ENCODE peak calls at places on chromosomes 13 and 19, in four cellular contexts. C is fibroblast of pulmonary artery, Z is HCT116, L is fibroblast of mammary gland. V is an unnamed sample.

GRCh38 chr19:10290439-10290875 is 705 bp downstream of the ICAM5 start:
- DNase-seq in L (no peak), Z (no peak), C (no peak), V (no peak)

GRCh38 chr19:17775245-17775927 is 19.6 kb upstream of the B3GNT3 start:
- DNase-seq in L (peak; percentile 47), C (peak; percentile 41), Z (no peak), V (no peak)

GRCh38 chr13:76894401-76895110 is 8.4 kb upstream of the KCTD12 start:
- DNase-seq in L (no peak), C (no peak), Z (no peak), V (no peak)

GRCh38 chr13:102452831-102453230 is 51.0 kb upstream of the FGF14 start:
- DNase-seq in Z (no peak), C (no peak), L (peak; percentile 49), V (no peak)

GRCh38 chr19:12656899-12657571 is 9.5 kb downstream of the MAN2B1 start:
- DNase-seq in Z (no peak), C (no peak), L (no peak), V (no peak)

GRCh38 chr13:65592757-65593156 is 1637.4 kb downstream of the PCDH9 start:
- DNase-seq in L (no peak), C (peak; percentile 32), Z (no peak), V (no peak)

GRCh38 chr13:78596701-78597550 is 6.4 kb downstream of the POU4F1 start:
- DNase-seq in L (no peak), C (no peak), Z (no peak), V (no peak)

GRCh38 chr19:40163541-40164129 is 27.6 kb upstream of the MAP3K10 start:
- DNase-seq in L (no peak), C (no peak), Z (no peak), V (no peak)

GRCh38 chr19:32676895-32677359 is 1.3 kb downstream of the RGS9BP start:
- DNase-seq in C (no peak), L (no peak), Z (no peak), V (no peak)

GRCh38 chr19:16066611-16067104 is 9.6 kb upstream of the TPM4 start:
- DNase-seq in C (peak; percentile 80), Z (peak; percentile 80), L (peak; percentile 86), V (no peak)

GRCh38 chr13:112775791-112776279 is 86.0 kb downstream of the ATP11A start:
- DNase-seq in L (no peak), C (no peak), Z (no peak), V (no peak)

GRCh38 chr19:8663920-8664670 is 33.7 kb downstream of the NFILZ start:
- DNase-seq in Z (no peak), C (no peak), L (no peak), V (no peak)

GRCh38 chr19:5207806-5208205 is 132.8 kb downstream of the PTPRS start:
- DNase-seq in L (no peak), Z (no peak), C (no peak), V (no peak)

GRCh38 chr13:62721893-62722292 is 1306.2 kb upstream of the PCDH20 start:
- DNase-seq in Z (no peak), C (no peak), L (no peak), V (no peak)

GRCh38 chr19:53463263-53463662 is 4.3 kb upstream of the ZNF813 start:
- DNase-seq in C (no peak), Z (no peak), L (peak; percentile 7), V (no peak)

GRCh38 chr13:98279473-98280175 is 102.6 kb upstream of the RNF113B start:
- DNase-seq in Z (no peak), C (no peak), L (no peak), V (no peak)

GRCh38 chr13:49444517-49445395 is 682 bp downstream of the SETDB2 start:
- DNase-seq in Z (no peak), L (peak; percentile 87), C (peak; percentile 33), V (no peak)

GRCh38 chr19:15740785-15741184 is 3.0 kb downstream of the OR10H3 start:
- DNase-seq in L (no peak), Z (no peak), C (no peak), V (no peak)

GRCh38 chr19:31223805-31224534 is 125.3 kb downstream of the TSHZ3 start:
- DNase-seq in L (peak; percentile 99), C (peak; percentile 89), Z (no peak), V (no peak)

GRCh38 chr13:61563645-61564044 is 148.0 kb upstream of the PCDH20 start:
- DNase-seq in L (no peak), C (no peak), Z (no peak), V (no peak)

GRCh38 chr13:75153834-75154233 is 328.1 kb downstream of the TBC1D4 start:
- DNase-seq in C (peak; percentile 71), Z (no peak), L (peak; percentile 33), V (no peak)

GRCh38 chr19:51915324-51915867 is 10.6 kb upstream of the ZNF649 start:
- DNase-seq in L (no peak), Z (no peak), C (no peak), V (no peak)

GRCh38 chr19:17200408-17201079 is 14.6 kb upstream of the USE1 start:
- DNase-seq in L (no peak), Z (no peak), C (no peak), V (no peak)

GRCh38 chr13:59823495-59823894 is 340.2 kb downstream of the DIAPH3 start:
- DNase-seq in C (peak; percentile 44), L (peak; percentile 68), Z (no peak), V (no peak)

GRCh38 chr13:75876371-75877050 is 240.4 kb downstream of the LMO7 start:
- DNase-seq in C (peak; percentile 82), Z (peak; percentile 60), L (peak; percentile 76), V (no peak)

GRCh38 chr19:4068058-4068966 is 1.6 kb upstream of the ZBTB7A start:
- DNase-seq in C (no peak), L (no peak), Z (no peak), V (peak; percentile 81)

GRCh38 chr13:47126432-47126831 is 229.6 kb upstream of the HTR2A start:
- DNase-seq in L (peak; percentile 60), C (peak; percentile 41), Z (no peak), V (no peak)

GRCh38 chr13:114067886-114068722 is 64.3 kb downstream of the RASA3 start:
- DNase-seq in Z (no peak), C (no peak), L (no peak), V (no peak)

GRCh38 chr19:35194022-35194984 is 34.2 kb downstream of the FAM187B start:
- DNase-seq in C (no peak), L (peak; percentile 49), Z (no peak), V (peak; percentile 27)

GRCh38 chr19:39969266-39969665 is 1.7 kb upstream of the PSMC4 start:
- DNase-seq in L (peak; percentile 45), C (no peak), Z (no peak), V (no peak)

GRCh38 chr13:102138635-102139225 is 263.1 kb downstream of the FGF14 start:
- DNase-seq in C (no peak), L (peak; percentile 7), Z (no peak), V (no peak)

GRCh38 chr13:94309997-94310842 is 169.3 kb downstream of the DCT start:
- DNase-seq in Z (no peak), L (peak; percentile 94), C (peak; percentile 94), V (no peak)

GRCh38 chr13:89407357-89407756 is 1736.2 kb downstream of the SLITRK5 start:
- DNase-seq in Z (no peak), C (no peak), L (no peak), V (no peak)

GRCh38 chr13:73767747-73768315 is 366.4 kb downstream of the KLF12 start:
- DNase-seq in C (no peak), Z (no peak), L (no peak), V (no peak)

GRCh38 chr13:27446986-27447583 is 3.3 kb downstream of the MTIF3 start:
- DNase-seq in Z (no peak), L (no peak), C (no peak), V (no peak)

GRCh38 chr13:96650301-96650886 is 343.9 kb downstream of the OXGR1 start:
- DNase-seq in L (peak; percentile 89), C (peak; percentile 86), Z (peak; percentile 3), V (no peak)

GRCh38 chr19:2546128-2547032 is 70.5 kb downstream of the GADD45B start:
- DNase-seq in L (peak; percentile 19), Z (no peak), C (no peak), V (no peak)

GRCh38 chr19:13024958-13025653 is 29.8 kb downstream of the NFIX start:
- DNase-seq in Z (no peak), L (no peak), C (no peak), V (no peak)

DNA sequence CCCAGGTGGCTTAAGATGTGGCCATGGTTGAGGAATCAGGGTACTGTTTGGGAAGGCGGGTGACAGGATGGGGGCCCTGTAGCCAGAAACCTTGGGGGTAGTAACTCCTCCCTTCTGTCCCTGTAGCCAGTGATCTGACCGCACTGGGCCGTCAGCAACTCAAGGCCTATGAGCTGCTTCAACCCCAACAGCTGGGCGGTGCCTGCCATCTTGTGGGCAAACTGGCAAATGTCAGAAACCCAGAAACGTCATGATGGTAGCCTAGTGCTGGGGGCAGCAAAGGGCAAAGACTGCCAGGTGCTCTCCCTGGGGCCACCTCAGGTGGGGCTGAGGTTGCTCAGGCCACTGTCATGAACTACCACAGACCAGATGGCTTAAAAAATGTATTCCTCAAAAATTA is 3.5 kb downstream of the COPE start:
- DNase-seq in C (peak; percentile 56), L (peak; percentile 54), Z (peak; percentile 50), V (no peak)
- TF ChIP-seq CTCF in C (peak; percentile 29), L (peak; percentile 35), Z (peak; percentile 65), V (peak; percentile 31)

DNA sequence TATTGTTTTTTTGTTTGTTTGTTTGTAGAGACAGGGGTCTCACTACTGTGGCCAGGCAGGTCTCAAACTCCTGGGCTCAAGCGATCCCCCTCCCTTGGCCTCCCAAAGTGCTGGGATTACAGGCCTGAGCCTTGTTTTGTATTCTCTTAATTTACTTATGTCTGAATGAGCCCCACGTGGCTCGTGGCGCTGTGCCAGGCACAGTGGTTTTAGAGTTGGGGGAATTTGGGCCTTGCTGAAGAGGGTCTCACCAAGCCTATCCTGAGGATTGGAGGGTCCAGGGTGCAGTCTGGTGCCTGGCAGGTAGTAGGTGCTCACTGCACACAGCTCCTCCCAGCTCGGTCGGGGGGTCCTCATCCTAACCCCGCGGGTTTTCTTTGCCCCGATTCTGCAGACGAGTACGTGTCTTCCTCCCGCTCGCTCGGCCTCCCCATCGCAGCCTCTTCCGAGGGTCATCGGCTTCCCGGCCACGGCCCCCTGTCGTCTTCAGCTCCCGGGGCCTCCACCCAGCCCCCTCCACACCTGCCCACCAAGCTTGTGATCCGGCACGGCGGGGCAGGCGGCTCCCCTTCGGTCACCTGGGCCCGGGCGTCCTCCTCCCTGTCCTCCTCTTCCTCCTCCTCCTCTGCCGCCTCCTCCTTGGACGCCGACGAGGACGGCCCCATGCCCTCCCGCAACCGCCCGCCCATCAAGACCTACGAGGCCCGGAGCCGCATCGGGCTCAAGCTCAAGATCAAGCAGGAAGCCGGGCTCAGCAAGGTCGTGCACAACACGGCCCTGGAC is 12.1 kb upstream of the EHD2 start:
- DNase-seq in Z (no peak), C (no peak), L (no peak), V (no peak)
- TF ChIP-seq CTCF in Z (no peak), C (no peak), L (no peak), V (no peak)

GRCh38 chr13:100491164-100491847 is 97.3 kb downstream of the GGACT start:
- DNase-seq in L (peak; percentile 87), C (peak; percentile 89), Z (no peak), V (no peak)
- TF ChIP-seq CTCF in L (peak; percentile 46), C (peak; percentile 40), Z (no peak), V (peak; percentile 26)

GRCh38 chr19:1220452-1221037 is 15.0 kb downstream of the STK11 start:
- DNase-seq in Z (no peak), C (no peak), L (no peak), V (no peak)
- TF ChIP-seq CTCF in Z (no peak), C (no peak), L (peak; percentile 32), V (peak; percentile 11)

V was measured in osteocyte.